ENCODE peak calls at places on chromosomes 2 and 18, in nine cellular contexts. Z, I, Y, K, L, G, M, E and H are unnamed samples.

GRCh38 chr2:176158855-176159677 is 2.0 kb downstream of the HOXD3 start:
- DNase-seq in Z (no peak), I (no peak), Y (no peak), K (no peak), L (no peak), G (peak), M (no peak), E (no peak), H (peak)

GRCh38 chr2:211457325-211457724 is 900.9 kb downstream of the CPS1 start:
- DNase-seq in Z (no peak), I (no peak), Y (no peak), K (no peak), L (peak), G (no peak), M (no peak), E (no peak), H (no peak)

GRCh38 chr2:103161456-103162289 is 399.8 kb downstream of the TMEM182 start:
- DNase-seq in Z (peak), I (no peak), Y (no peak), K (peak), L (peak), G (peak), M (peak), E (peak), H (peak)

GRCh38 chr2:120224256-120224655 is 1.1 kb upstream of the TMEM185B start:
- DNase-seq in Z (no peak), I (no peak), Y (no peak), K (no peak), L (peak), G (peak), M (no peak), E (no peak), H (no peak)

GRCh38 chr2:214481204-214481603 is 70.3 kb downstream of the VWC2L start:
- DNase-seq in Z (peak), I (no peak), Y (no peak), K (no peak), L (peak), G (no peak), M (no peak), E (peak), H (no peak)

GRCh38 chr18:79442508-79443221 is 46.9 kb downstream of the NFATC1 start:
- DNase-seq in Z (no peak), I (no peak), Y (no peak), K (peak), L (no peak), G (no peak), M (no peak), E (peak), H (no peak)

GRCh38 chr2:168518555-168519066 is 62.5 kb downstream of the CERS6 start:
- DNase-seq in Z (peak), I (no peak), Y (no peak), K (no peak), L (no peak), G (no peak), M (no peak), E (peak), H (peak)

GRCh38 chr18:28584726-28585125 is 407.8 kb upstream of the CDH2 start:
- DNase-seq in Z (peak), I (no peak), Y (no peak), K (peak), L (no peak), G (no peak), M (peak), E (no peak), H (no peak)

GRCh38 chr2:2527162-2527561 is 196.1 kb upstream of the MYT1L start:
- DNase-seq in Z (no peak), I (no peak), Y (no peak), K (no peak), L (peak), G (no peak), M (peak), E (no peak), H (no peak)

GRCh38 chr2:31341351-31341750 is 73.2 kb downstream of the XDH start:
- DNase-seq in Z (no peak), I (no peak), Y (no peak), K (no peak), L (no peak), G (no peak), M (no peak), E (no peak), H (no peak)

GRCh38 chr18:13371689-13372404 is 153.3 kb downstream of the LDLRAD4 start:
- DNase-seq in Z (no peak), I (no peak), Y (no peak), K (no peak), L (no peak), G (no peak), M (no peak), E (no peak), H (no peak)

GRCh38 chr2:107361951-107362350 is 464.7 kb upstream of the RGPD4 start:
- DNase-seq in Z (no peak), I (no peak), Y (no peak), K (no peak), L (peak), G (no peak), M (no peak), E (no peak), H (peak)

GRCh38 chr18:10213526-10213925 is 240.9 kb upstream of the APCDD1 start:
- DNase-seq in Z (peak), I (no peak), Y (no peak), K (peak), L (peak), G (no peak), M (no peak), E (no peak), H (no peak)

GRCh38 chr2:42934568-42935258 is 142.3 kb upstream of the HAAO start:
- DNase-seq in Z (no peak), I (no peak), Y (no peak), K (no peak), L (peak), G (no peak), M (no peak), E (no peak), H (no peak)

GRCh38 chr2:60412626-60413025 is 140.8 kb downstream of the BCL11A start:
- DNase-seq in Z (no peak), I (no peak), Y (no peak), K (no peak), L (no peak), G (no peak), M (no peak), E (no peak), H (peak)

GRCh38 chr18:5543036-5543671 is 643 bp downstream of the EPB41L3 start:
- DNase-seq in Z (no peak), I (no peak), Y (no peak), K (no peak), L (no peak), G (peak), M (no peak), E (peak), H (peak)